ENCODE peak calls at places on chromosomes 3 and 15, in four cellular contexts. D, Y, J and A are unnamed samples.

GRCh38 chr3:124841517-124841916 is 45.6 kb downstream of the ITGB5 start:
- DNase-seq in Y (no peak), D (no peak), J (no peak), A (no peak)

GRCh38 chr3:70519913-70520659 is 207.6 kb upstream of the MDFIC2 start:
- DNase-seq in Y (no peak), D (no peak), J (peak; percentile 20), A (no peak)

GRCh38 chr15:95712785-95713184 is 617.7 kb upstream of the NR2F2 start:
- DNase-seq in Y (no peak), J (no peak), D (no peak), A (no peak)

GRCh38 chr15:53670701-53671100 is 88.8 kb downstream of the WDR72 start:
- DNase-seq in D (no peak), Y (no peak), J (no peak), A (no peak)

GRCh38 chr15:75666823-75667501 is 19.2 kb downstream of the SNX33 start:
- DNase-seq in J (peak; percentile 97), Y (peak; percentile 51), D (no peak), A (peak; percentile 74)

GRCh38 chr3:132342183-132342582 is 25.0 kb downstream of the ACP3 start:
- DNase-seq in J (peak; percentile 61), Y (no peak), D (no peak), A (no peak)

GRCh38 chr3:153601422-153601853 is 439.4 kb downstream of the RAP2B start:
- DNase-seq in J (peak; percentile 55), Y (no peak), D (no peak), A (no peak)

GRCh38 chr3:25910997-25911396 is 121.1 kb downstream of the OXSM start:
- DNase-seq in J (peak; percentile 25), D (peak; percentile 35), Y (peak; percentile 24), A (no peak)

GRCh38 chr3:181932039-181932438 is 220.3 kb downstream of the SOX2 start:
- DNase-seq in D (no peak), Y (no peak), J (no peak), A (no peak)

DNA sequence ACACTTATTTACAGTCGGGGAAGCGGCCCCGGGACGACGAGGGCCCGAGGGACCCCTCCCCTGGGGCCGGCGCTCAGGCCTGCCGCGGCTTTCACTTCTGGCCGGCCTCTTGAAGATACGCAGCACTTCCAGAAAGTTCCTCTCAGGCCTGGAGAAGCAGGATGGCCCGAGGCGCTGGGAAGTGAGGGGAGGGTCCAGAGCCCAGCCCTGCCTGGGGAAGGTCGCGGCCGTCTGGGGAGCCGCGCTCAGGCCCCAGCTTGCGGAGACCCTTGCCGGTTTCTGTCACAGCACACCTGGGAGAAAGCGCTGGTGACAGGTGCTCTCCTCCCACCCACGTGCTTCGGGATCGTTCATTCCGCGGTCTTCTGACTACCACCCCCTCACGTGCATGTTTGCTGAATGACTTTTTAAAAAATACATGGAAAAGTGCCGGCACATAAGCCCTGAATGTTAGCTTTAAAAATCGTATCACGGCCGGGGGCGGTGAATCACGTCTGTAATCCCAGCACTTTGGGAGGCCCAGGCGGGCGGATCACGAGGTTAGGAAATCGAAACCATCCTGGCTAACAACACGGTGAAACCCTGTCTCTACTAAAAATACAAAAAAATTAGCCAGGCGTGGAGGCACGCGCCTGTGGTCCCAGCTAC is 726 bp upstream of the TM2D3 start:
- DNase-seq in Y (no peak), D (no peak), J (no peak), A (no peak)
- H3K27me3 ChIP-seq in Y (no peaks in the 10 kb centered on the region), D (no peaks in the 10 kb centered on the region), J (no peaks in the 10 kb centered on the region), A (no peaks in the 10 kb centered on the region)

GRCh38 chr3:186194451-186194811 is 85.5 kb upstream of the ETV5 start:
- DNase-seq in J (no peak), Y (no peak), D (no peak), A (no peak)
- H3K27me3 ChIP-seq in J (peaks cover 89% of the 10 kb centered on the region), Y (peaks cover 54% of the 10 kb centered on the region), D (peaks cover 3% of the 10 kb centered on the region), A (peaks cover 10% of the 10 kb centered on the region)

GRCh38 chr15:77632760-77633133 is at the start of gene LINGO1:
- DNase-seq in D (no peak), Y (peak; percentile 73), J (peak; percentile 41), A (no peak)
- H3K27me3 ChIP-seq in D (peaks cover 17% of the 10 kb centered on the region), Y (peaks cover 49% of the 10 kb centered on the region), J (peaks cover 5% of the 10 kb centered on the region), A (peaks cover 8% of the 10 kb centered on the region)

DNA sequence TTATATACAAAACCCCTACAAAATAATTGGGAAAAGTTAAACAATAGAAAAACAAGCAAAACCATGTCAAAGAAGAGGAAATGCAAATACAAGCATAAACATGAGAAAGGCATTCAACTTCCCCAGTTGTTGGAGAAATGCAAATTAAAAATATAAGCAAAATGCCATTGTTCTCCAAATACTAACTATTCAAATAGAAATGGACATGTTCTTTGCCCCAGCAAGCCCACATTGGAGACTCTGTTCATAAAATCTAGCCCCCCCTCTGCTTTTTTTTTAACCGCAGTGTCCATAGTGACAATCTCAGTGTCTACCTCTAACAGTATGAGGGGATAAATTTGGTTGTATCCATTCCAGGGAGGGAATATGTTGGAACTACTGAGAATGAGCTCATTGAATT is 59.7 kb upstream of the LCTL start:
- DNase-seq in D (no peak), J (no peak), Y (no peak), A (no peak)
- H3K27me3 ChIP-seq in D (no peaks in the 10 kb centered on the region), J (no peaks in the 10 kb centered on the region), Y (no peaks in the 10 kb centered on the region), A (no peaks in the 10 kb centered on the region)

DNA sequence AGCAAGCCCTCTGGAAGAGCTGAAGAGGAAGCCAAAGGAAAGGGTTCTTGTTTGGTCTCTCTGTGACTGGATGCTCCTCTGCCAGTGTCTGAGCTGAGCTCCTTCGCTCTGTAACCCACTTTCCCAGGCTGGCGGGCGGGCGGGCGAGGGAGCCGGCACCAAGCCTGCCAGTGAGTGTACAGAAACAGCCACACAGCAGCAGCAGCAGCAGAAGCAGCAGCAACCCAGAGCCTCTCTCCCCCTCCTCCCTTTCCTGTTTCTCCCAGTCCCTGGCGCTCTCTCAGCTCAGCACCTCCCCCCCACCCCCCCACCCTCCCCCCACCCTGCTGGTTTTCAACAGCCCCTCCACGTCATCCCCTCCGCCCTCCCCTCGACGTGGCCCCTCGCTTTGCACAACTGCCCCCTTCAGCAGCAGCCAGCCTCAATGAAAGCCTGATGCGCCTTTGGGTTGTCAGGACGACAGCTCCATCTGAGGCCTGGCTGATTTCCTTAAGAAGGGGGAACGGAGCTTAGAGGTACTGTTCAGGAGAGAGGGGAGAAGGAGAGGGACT is at the start of gene LSAMP:
- DNase-seq in D (no peak), Y (peak; percentile 69), J (peak; percentile 46), A (no peak)
- H3K27me3 ChIP-seq in D (no peaks in the 10 kb centered on the region), Y (no peaks in the 10 kb centered on the region), J (peaks cover 14% of the 10 kb centered on the region), A (no peaks in the 10 kb centered on the region)

GRCh38 chr15:65326109-65326508 is 21.6 kb downstream of the RNU5B-1 start:
- DNase-seq in J (peak; percentile 55), Y (peak; percentile 51), D (no peak), A (no peak)
- H3K27me3 ChIP-seq in J (no peaks in the 10 kb centered on the region), Y (no peaks in the 10 kb centered on the region), D (no peaks in the 10 kb centered on the region), A (peaks cover 2% of the 10 kb centered on the region)

GRCh38 chr3:128999104-128999503 is 2.0 kb upstream of the EFCC1 start:
- DNase-seq in D (no peak), Y (no peak), J (no peak), A (no peak)

GRCh38 chr3:129001817-129002572 is 891 bp downstream of the EFCC1 start:
- DNase-seq in Y (no peak), D (peak; percentile 12), J (no peak), A (no peak)

GRCh38 chr3:129002573-129003569 is 1.8 kb downstream of the EFCC1 start:
- DNase-seq in J (no peak), D (no peak), Y (no peak), A (no peak)

GRCh38 chr3:129001101-129001816 is at the start of gene EFCC1:
- DNase-seq in Y (peak; percentile 65), D (peak; percentile 13), J (peak; percentile 55), A (no peak)

GRCh38 chr3:129000742-129001100 is 383 bp upstream of the EFCC1 start:
- DNase-seq in J (no peak), Y (no peak), D (no peak), A (no peak)
- H3K27me3 ChIP-seq in J (peaks cover 92% of the 10 kb centered on the region), Y (peaks cover 66% of the 10 kb centered on the region), D (peaks cover 5% of the 10 kb centered on the region), A (peaks cover 11% of the 10 kb centered on the region)